ENCODE peak calls at places on chromosomes 16 and 17, in six cellular contexts. P is HFFc6; Q is Daoy; K is lung; W is activated CD8-positive, alpha-beta memory T cell treated with anti-CD3 and anti-CD28 coated beads for 1 hour; D is HTR-8/SVneo. A is an unnamed sample.

GRCh38 chr17:67431210-67432015 is 54.3 kb downstream of the PITPNC1 start:
- DNase-seq in W (no peak), P (peak), Q (peak), D (peak), K (no peak), A (peak)

GRCh38 chr16:82943371-82943770 is 316.6 kb downstream of the CDH13 start:
- DNase-seq in W (no peak), Q (no peak), D (no peak), K (no peak), P (no peak), A (no peak)

GRCh38 chr17:1986783-1987451 is 38.2 kb downstream of the RTN4RL1 start:
- DNase-seq in D (no peak), P (no peak), Q (no peak), W (no peak), K (no peak), A (no peak)

GRCh38 chr16:67847064-67847861 is at the start of gene CENPT:
- DNase-seq in Q (peak), D (peak), W (no peak), K (peak), P (peak), A (peak)

GRCh38 chr16:20073203-20074088 is at the start of gene GPR139:
- DNase-seq in W (no peak), P (no peak), K (no peak), D (no peak), Q (peak), A (no peak)

GRCh38 chr16:7597677-7598076 is 265.0 kb downstream of the RBFOX1 start:
- DNase-seq in P (no peak), D (no peak), W (no peak), K (no peak), Q (peak), A (peak)

GRCh38 chr17:34198519-34198918 is 56.6 kb upstream of the CCL2 start:
- DNase-seq in W (no peak), Q (no peak), P (no peak), K (no peak), D (no peak), A (no peak)

GRCh38 chr16:20866161-20866772 is 33.9 kb downstream of the DCUN1D3 start:
- DNase-seq in W (no peak), P (peak), D (peak), K (no peak), Q (peak), A (peak)

GRCh38 chr17:74280093-74280513 is 6.1 kb downstream of the DNAI2 start:
- DNase-seq in Q (no peak), P (no peak), K (no peak), W (no peak), D (no peak), A (no peak)

GRCh38 chr16:11595908-11596504 is 9.3 kb upstream of the LITAF start:
- DNase-seq in Q (no peak), P (no peak), W (no peak), K (no peak), D (no peak), A (peak)

GRCh38 chr17:10603889-10604288 is 53.2 kb downstream of the MYH3 start:
- DNase-seq in K (no peak), P (no peak), Q (no peak), D (no peak), W (no peak), A (no peak)

GRCh38 chr17:45690876-45691275 is 93.2 kb upstream of the CRHR1 start:
- DNase-seq in W (no peak), D (no peak), P (no peak), K (no peak), Q (no peak), A (no peak)

GRCh38 chr17:81733507-81734404 is 21.7 kb downstream of the SLC25A10 start:
- DNase-seq in D (peak), K (peak), P (peak), W (no peak), Q (peak), A (peak)

GRCh38 chr17:83081561-83082201 is 2.3 kb downstream of the METRNL start:
- DNase-seq in D (no peak), P (peak), W (no peak), K (no peak), Q (no peak), A (no peak)

GRCh38 chr16:23640669-23640958 is 496 bp downstream of the PALB2 start:
- DNase-seq in Q (peak), D (peak), K (no peak), P (no peak), W (no peak), A (no peak)

GRCh38 chr17:80529104-80529903 is 15.3 kb upstream of the RPTOR start:
- DNase-seq in K (no peak), W (no peak), P (no peak), Q (no peak), D (no peak), A (no peak)

GRCh38 chr17:65022751-65023421 is 33.7 kb downstream of the GNA13 start:
- DNase-seq in K (no peak), P (peak), Q (peak), W (no peak), D (no peak), A (peak)

GRCh38 chr16:17416461-17417221 is 54.1 kb downstream of the XYLT1 start:
- DNase-seq in W (peak), P (no peak), K (peak), D (no peak), Q (no peak), A (peak)

GRCh38 chr16:2858245-2859025 is 465 bp upstream of the PRSS22 start:
- DNase-seq in Q (peak), W (no peak), K (peak), D (no peak), P (no peak), A (peak)

GRCh38 chr17:76026714-76027158 is 370 bp downstream of the EVPL start:
- DNase-seq in K (peak), Q (no peak), W (no peak), P (no peak), D (no peak), A (peak)

GRCh38 chr16:70553175-70553574 is 29.6 kb downstream of the SF3B3 start:
- DNase-seq in W (no peak), D (no peak), Q (no peak), P (peak), K (no peak), A (no peak)

GRCh38 chr16:48556913-48557351 is 53.0 kb downstream of the N4BP1 start:
- DNase-seq in W (no peak), K (no peak), D (no peak), P (peak), Q (peak), A (peak)

GRCh38 chr17:4551141-4551540 is 4.0 kb downstream of the MYBBP1A start:
- DNase-seq in K (no peak), W (no peak), D (no peak), Q (peak), P (no peak), A (no peak)

GRCh38 chr17:57284583-57284982 is 28.3 kb downstream of the MSI2 start:
- DNase-seq in P (no peak), Q (no peak), K (no peak), D (no peak), W (no peak), A (no peak)

GRCh38 chr17:80216473-80217456 is 3.4 kb downstream of the SGSH start:
- DNase-seq in D (no peak), W (no peak), P (no peak), Q (no peak), K (no peak), A (no peak)

GRCh38 chr17:17766351-17767095 is 70.3 kb downstream of the SREBF1 start:
- DNase-seq in K (no peak), P (no peak), Q (no peak), D (no peak), W (no peak), A (no peak)

GRCh38 chr16:23068337-23068736 is 80.9 kb downstream of the USP31 start:
- DNase-seq in W (no peak), P (no peak), D (no peak), Q (no peak), K (no peak), A (no peak)

GRCh38 chr17:41386227-41386626 is 4.1 kb upstream of the KRT34 start:
- DNase-seq in Q (no peak), P (no peak), D (no peak), K (no peak), W (no peak), A (no peak)

GRCh38 chr16:1794221-1794871 is 841 bp upstream of the IGFALS start:
- DNase-seq in Q (no peak), W (no peak), D (no peak), P (no peak), K (no peak), A (no peak)

GRCh38 chr17:21233581-21234337 is 19.5 kb downstream of the NATD1 start:
- DNase-seq in Q (no peak), P (no peak), K (no peak), D (no peak), W (no peak), A (no peak)

GRCh38 chr17:64718058-64718457 is 56.0 kb upstream of the SMURF2 start:
- DNase-seq in W (no peak), K (no peak), Q (no peak), D (no peak), P (no peak), A (peak)

GRCh38 chr17:62700964-62701705 is 73.7 kb downstream of the MRC2 start:
- DNase-seq in D (no peak), Q (no peak), K (no peak), P (no peak), W (no peak), A (no peak)

GRCh38 chr17:17698869-17699351 is 17.7 kb downstream of the RAI1 start:
- DNase-seq in D (no peak), Q (no peak), K (no peak), P (no peak), W (no peak), A (peak)

GRCh38 chr17:35373532-35373983 is at the start of gene SLFN11:
- DNase-seq in D (peak), W (peak), K (peak), P (peak), Q (peak), A (peak)

GRCh38 chr16:67661864-67662652 is 1.3 kb downstream of the PARD6A start:
- DNase-seq in K (no peak), D (no peak), P (no peak), W (no peak), Q (no peak), A (no peak)